ENCODE peak calls at places on chromosomes 11 and 22, in four cellular contexts. J is K562, K is A549, W is WTC11. D is an unnamed sample.

GRCh38 chr22:41984006-41984405 is 14.6 kb upstream of the WBP2NL start:
- DNase-seq in J (no peak), K (no peak), W (no peak), D (no peak)

GRCh38 chr11:74866557-74866956 is 82.3 kb downstream of the XRRA1 start:
- DNase-seq in K (no peak), W (no peak), J (no peak), D (no peak)

GRCh38 chr11:134466909-134467567 is 55.0 kb upstream of the B3GAT1 start:
- DNase-seq in K (no peak), J (no peak), W (no peak), D (peak)

GRCh38 chr11:19631657-19632325 is 80.8 kb upstream of the NAV2 start:
- DNase-seq in K (no peak), J (no peak), W (no peak), D (no peak)

GRCh38 chr11:114165326-114166230 is 106.1 kb downstream of the ZBTB16 start:
- DNase-seq in J (no peak), W (no peak), K (no peak), D (no peak)

GRCh38 chr11:68767672-68768071 is 16.4 kb upstream of the TESMIN start:
- DNase-seq in J (no peak), K (no peak), W (no peak), D (no peak)

GRCh38 chr11:114293201-114293711 is 2.9 kb upstream of the NNMT start:
- DNase-seq in J (no peak), W (no peak), K (no peak), D (no peak)

GRCh38 chr11:132245558-132246385 is 875.4 kb downstream of the NTM start:
- DNase-seq in J (no peak), W (no peak), K (no peak), D (no peak)

GRCh38 chr22:38452373-38453064 is 2.5 kb downstream of the KCNJ4 start:
- DNase-seq in K (no peak), J (no peak), W (no peak), D (no peak)

GRCh38 chr11:7057641-7058040 is 31.2 kb upstream of the RBMXL2 start:
- DNase-seq in W (no peak), K (no peak), J (no peak), D (no peak)

GRCh38 chr11:81278986-81279385 is 1454.7 kb downstream of the FAM181B start:
- DNase-seq in W (no peak), J (no peak), K (no peak), D (no peak)

GRCh38 chr11:15737326-15737725 is 619.0 kb downstream of the SOX6 start:
- DNase-seq in W (no peak), K (no peak), J (no peak), D (no peak)

GRCh38 chr11:125451400-125452124 is 44.5 kb downstream of the FEZ1 start:
- DNase-seq in J (peak), K (no peak), W (peak), D (no peak)

GRCh38 chr11:96207459-96208449 is 135.2 kb downstream of the MAML2 start:
- DNase-seq in J (no peak), K (no peak), W (no peak), D (peak)

GRCh38 chr11:84498016-84498415 is 1129.1 kb downstream of the DLG2 start:
- DNase-seq in K (no peak), J (no peak), W (no peak), D (no peak)
- TF ChIP-seq HMGXB4 in K (no peak), J (no peak), W (no peak), D (no peak)

DNA sequence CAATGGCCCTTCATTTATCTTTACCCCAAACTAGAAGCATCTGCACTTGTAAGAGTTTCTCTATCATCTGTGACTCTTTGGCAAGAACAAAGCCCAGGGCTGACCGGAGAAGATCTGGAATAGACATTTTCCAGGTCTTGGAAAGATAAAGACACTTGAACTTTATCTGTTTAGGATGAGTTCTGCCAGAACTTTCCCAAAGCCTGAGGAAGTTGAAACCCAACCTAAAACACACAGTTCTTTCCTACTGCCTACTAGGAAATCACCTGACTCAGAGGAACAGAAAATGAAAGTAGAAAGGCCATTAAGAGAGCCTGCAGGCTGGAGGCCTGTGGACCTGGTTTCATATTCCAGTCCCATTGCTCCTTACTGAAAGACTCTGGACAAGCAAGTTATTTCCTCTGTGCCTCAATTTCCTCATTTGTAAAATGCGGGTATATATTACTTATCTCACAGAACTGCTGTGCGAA is 1.4 kb downstream of the UBE2L6 start:
- DNase-seq in W (no peak), J (peak), K (no peak), D (peak)
- TF ChIP-seq HMGXB4 in W (no peak), J (no peak), K (no peak), D (no peak)

GRCh38 chr11:72937439-72937838 is 123.2 kb downstream of the ATG16L2 start:
- DNase-seq in J (no peak), W (no peak), K (no peak), D (no peak)

GRCh38 chr11:72940417-72940816 is 126.2 kb downstream of the ATG16L2 start:
- DNase-seq in W (no peak), J (no peak), K (no peak), D (no peak)

GRCh38 chr11:72939031-72939430 is 124.8 kb downstream of the ATG16L2 start:
- DNase-seq in W (no peak), J (no peak), K (no peak), D (no peak)

GRCh38 chr11:72932132-72932570 is 117.9 kb downstream of the ATG16L2 start:
- DNase-seq in K (no peak), J (no peak), W (no peak), D (no peak)

GRCh38 chr11:72935705-72936104 is 121.5 kb downstream of the ATG16L2 start:
- DNase-seq in K (no peak), W (no peak), J (no peak), D (no peak)
- TF ChIP-seq HMGXB4 in K (no peak), W (no peak), J (no peak), D (no peak)

DNA sequence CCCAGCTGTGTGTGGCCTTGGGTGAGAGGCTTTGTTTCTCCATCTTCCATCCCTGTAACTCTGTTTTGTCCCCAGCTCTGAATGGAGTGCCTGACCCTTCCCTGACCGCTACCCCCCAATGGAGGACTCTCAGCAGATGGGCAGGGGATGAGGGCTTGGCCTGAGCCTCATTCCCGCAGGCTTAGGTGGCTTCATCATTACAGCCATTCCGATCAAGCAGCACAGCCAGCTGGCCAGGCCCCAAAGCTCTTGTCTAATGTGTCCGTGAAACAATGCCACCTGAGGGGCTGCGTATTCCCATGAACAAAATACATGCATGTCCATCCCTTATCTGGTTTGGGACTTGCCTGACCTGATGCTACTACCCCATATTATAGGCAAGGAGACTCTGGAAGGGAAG is 3.9 kb upstream of the CDC42EP2 start:
- DNase-seq in W (no peak), K (no peak), J (no peak), D (no peak)
- TF ChIP-seq HMGXB4 in W (no peak), K (no peak), J (no peak), D (no peak)

GRCh38 chr11:67627788-67628624 is 1.7 kb downstream of the NUDT8 start:
- DNase-seq in W (no peak), K (no peak), J (no peak), D (no peak)
- TF ChIP-seq HMGXB4 in W (no peak), K (no peak), J (no peak), D (no peak)

GRCh38 chr11:1042626-1043562 is 6.4 kb upstream of the MUC6 start:
- DNase-seq in J (no peak), K (no peak), W (no peak), D (no peak)

GRCh38 chr11:1044160-1044559 is 7.6 kb upstream of the MUC6 start:
- DNase-seq in W (no peak), J (no peak), K (no peak), D (no peak)

GRCh38 chr11:1041936-1042608 is 5.6 kb upstream of the MUC6 start:
- DNase-seq in J (peak), K (peak), W (no peak), D (peak)

GRCh38 chr11:1041471-1041870 is 5.0 kb upstream of the MUC6 start:
- DNase-seq in J (no peak), W (no peak), K (no peak), D (no peak)

DNA sequence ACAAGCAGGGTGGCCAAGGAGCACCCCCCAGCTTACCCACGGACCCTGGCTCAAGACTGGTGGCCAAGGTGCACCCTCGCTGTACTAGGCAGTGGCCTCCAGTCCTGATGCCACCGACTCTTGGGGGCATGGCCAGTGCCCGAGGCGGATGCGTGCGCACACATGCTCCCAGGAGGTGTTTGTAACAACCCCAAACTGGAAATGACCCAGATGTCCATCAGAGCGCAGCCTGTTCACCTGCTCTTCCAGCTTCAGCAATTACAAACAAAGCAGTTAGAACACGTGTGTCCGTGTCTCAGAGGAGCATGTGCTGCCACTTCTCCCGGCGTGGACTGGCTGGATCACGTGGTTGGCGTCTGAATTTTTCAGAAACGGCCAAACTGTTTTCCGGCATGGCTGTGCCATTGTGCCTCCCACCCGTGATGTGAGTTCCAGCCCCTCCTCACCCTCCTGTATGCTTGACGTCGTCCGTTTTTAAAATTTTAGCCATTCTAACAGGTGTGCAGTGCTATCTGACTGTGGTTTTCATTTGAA is 7.1 kb upstream of the MUC6 start:
- DNase-seq in K (no peak), J (no peak), W (no peak), D (no peak)
- TF ChIP-seq HMGXB4 in K (no peak), J (no peak), W (no peak), D (no peak)

DNA sequence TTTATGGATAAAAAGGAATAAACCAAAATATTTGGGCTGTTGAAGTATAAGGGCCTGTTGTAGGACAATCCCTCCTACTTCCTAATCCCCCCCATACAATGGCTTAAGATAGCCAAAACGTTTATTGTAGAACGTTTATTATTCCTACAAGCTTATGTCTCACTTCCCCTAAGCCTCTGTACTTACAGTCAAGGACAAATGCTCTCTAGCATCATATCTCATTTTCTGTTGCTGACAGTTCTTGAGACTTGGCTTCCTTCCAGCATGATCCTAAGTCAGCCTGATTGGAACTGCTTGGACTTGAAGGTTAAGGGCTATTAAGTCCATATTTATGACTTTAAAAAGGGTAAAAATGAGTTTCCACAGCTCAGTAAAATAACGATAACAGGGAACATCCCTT is 8.8 kb downstream of the MISFA start:
- DNase-seq in J (peak), W (no peak), K (no peak), D (no peak)
- TF ChIP-seq HMGXB4 in J (no peak), W (no peak), K (no peak), D (no peak)

GRCh38 chr22:40178417-40179409 is 988 bp downstream of the TNRC6B start:
- DNase-seq in J (peak), K (no peak), W (no peak), D (peak)
- TF ChIP-seq HMGXB4 in J (no peak), K (no peak), W (no peak), D (no peak)

DNA sequence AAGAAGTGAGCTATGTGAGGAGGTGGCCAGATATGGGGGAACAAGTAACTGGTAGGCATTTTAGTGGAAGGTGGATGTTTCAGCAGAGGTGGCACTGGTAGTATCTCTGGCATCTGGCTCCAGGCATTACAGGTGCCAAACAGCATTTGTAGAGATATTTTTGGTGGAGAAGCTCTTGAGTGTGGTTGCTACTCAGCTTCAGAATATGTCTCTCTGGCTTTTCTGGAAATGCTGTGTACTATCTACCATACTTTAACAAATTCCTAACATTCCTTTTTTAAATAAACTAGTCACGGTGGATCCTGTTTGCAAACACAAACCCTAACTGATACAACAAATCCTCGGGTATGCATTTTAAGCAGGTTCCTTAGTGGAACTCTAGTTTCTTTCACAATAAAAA is 128.0 kb downstream of the BARX2 start:
- DNase-seq in K (no peak), W (no peak), J (no peak), D (no peak)
- TF ChIP-seq HMGXB4 in K (no peak), W (no peak), J (no peak), D (no peak)

GRCh38 chr11:57321996-57322880 is 2.5 kb downstream of the TNKS1BP1 start:
- DNase-seq in W (peak), K (peak), J (peak), D (peak)
- TF ChIP-seq HMGXB4 in W (no peak), K (no peak), J (no peak), D (no peak)

D was measured in HepG2.